ENCODE peak calls at places on chromosomes 4 and X, in nine cellular contexts. D is adrenal gland, Q is upper lobe of right lung, K is endothelial cell of umbilical vein, Z is ovary, C is IMR-90, J is HCT116, N is fibroblast of lung, E is heart left ventricle. M is an unnamed sample.
A peak's percentile ranks its signal among the peaks of the same experiment; 100 is the strongest.

GRCh38 chrX:135981662-135982061 is 3.6 kb upstream of the SLC9A6 start:
- DNase-seq in D (no peak), Q (no peak), K (no peak), Z (no peak), C (no peak), J (no peak), N (peak; percentile 18), E (no peak), M (no peak)

GRCh38 chr4:73606465-73606974 is 13.7 kb downstream of the RASSF6 start:
- DNase-seq in D (no peak), Q (no peak), K (no peak), Z (no peak), C (no peak), J (no peak), N (no peak), E (no peak), M (no peak)

GRCh38 chrX:37716502-37717068 is 31.0 kb downstream of the XK start:
- DNase-seq in D (no peak), Q (no peak), K (no peak), Z (no peak), C (no peak), J (no peak), N (no peak), E (no peak), M (no peak)

GRCh38 chr4:6716958-6717655 is 1.1 kb downstream of the BLOC1S4 start:
- DNase-seq in D (no peak), Q (no peak), K (no peak), Z (no peak), C (peak; percentile 34), J (no peak), N (no peak), E (no peak), M (no peak)

GRCh38 chrX:16312761-16313623 is 145.7 kb downstream of the MAGEB17 start:
- DNase-seq in D (no peak), Q (no peak), K (no peak), Z (no peak), C (no peak), J (no peak), N (no peak), E (no peak), M (no peak)

GRCh38 chrX:7771788-7772438 is 71.1 kb upstream of the VCX start:
- DNase-seq in D (no peak), Q (no peak), K (no peak), Z (no peak), C (no peak), J (no peak), N (no peak), E (no peak), M (no peak)

GRCh38 chr4:105140684-105141490 is 5.8 kb upstream of the TET2 start:
- DNase-seq in D (peak; percentile 47), Q (no peak), K (peak; percentile 50), Z (no peak), C (no peak), J (no peak), N (peak; percentile 48), E (no peak), M (peak; percentile 47)

GRCh38 chrX:153779891-153780677 is 757 bp upstream of the SRPK3 start:
- DNase-seq in D (no peak), Q (no peak), K (no peak), Z (no peak), C (no peak), J (no peak), N (no peak), E (peak; percentile 15), M (no peak)

GRCh38 chr4:75545526-75545925 is 10.3 kb upstream of the ODAPH start:
- DNase-seq in D (no peak), Q (no peak), K (no peak), Z (no peak), C (peak; percentile 65), J (no peak), N (no peak), E (no peak), M (no peak)

GRCh38 chr4:138910914-138911336 is 104.7 kb upstream of the NOCT start:
- DNase-seq in D (peak; percentile 57), Q (peak; percentile 71), K (peak; percentile 99), Z (peak; percentile 19), C (peak; percentile 86), J (no peak), N (peak; percentile 90), E (peak; percentile 79), M (no peak)

GRCh38 chrX:63250253-63250868 is 100.8 kb downstream of the SPIN4 start:
- DNase-seq in D (peak; percentile 51), Q (no peak), K (peak; percentile 72), Z (no peak), C (peak; percentile 85), J (peak; percentile 69), N (peak; percentile 80), E (no peak), M (peak; percentile 72)

GRCh38 chr4:2288051-2288541 is 26.2 kb upstream of the MXD4 start:
- DNase-seq in D (no peak), Q (peak; percentile 50), K (no peak), Z (no peak), C (no peak), J (no peak), N (no peak), E (peak; percentile 42), M (no peak)

GRCh38 chrX:45771560-45772340 is 571.1 kb upstream of the DIPK2B start:
- DNase-seq in D (peak; percentile 29), Q (peak; percentile 67), K (peak; percentile 80), Z (no peak), C (peak; percentile 80), J (no peak), N (peak; percentile 81), E (peak; percentile 57), M (peak; percentile 73)

GRCh38 chr4:79273918-79274317 is 51.9 kb downstream of the NAA11 start:
- DNase-seq in D (no peak), Q (no peak), K (no peak), Z (no peak), C (no peak), J (no peak), N (peak; percentile 15), E (no peak), M (no peak)

GRCh38 chrX:53072418-53073114 is 9.6 kb upstream of the TSPYL2 start:
- DNase-seq in D (no peak), Q (no peak), K (no peak), Z (no peak), C (no peak), J (no peak), N (no peak), E (no peak), M (no peak)

GRCh38 chrX:54695816-54696487 is 102.1 kb downstream of the ITIH6 start:
- DNase-seq in D (no peak), Q (no peak), K (no peak), Z (no peak), C (no peak), J (no peak), N (no peak), E (no peak), M (no peak)

GRCh38 chrX:110944323-110944761 is 148.7 kb upstream of the CHRDL1 start:
- DNase-seq in D (no peak), Q (no peak), K (no peak), Z (peak; percentile 10), C (no peak), J (no peak), N (no peak), E (peak; percentile 51), M (no peak)

GRCh38 chrX:101009086-101009485 is 39.6 kb downstream of the ARL13A start:
- DNase-seq in D (no peak), Q (no peak), K (peak; percentile 5), Z (no peak), C (peak; percentile 58), J (no peak), N (peak; percentile 18), E (no peak), M (no peak)

GRCh38 chr4:84573738-84574720 is 8.9 kb upstream of the CDS1 start:
- DNase-seq in D (no peak), Q (no peak), K (no peak), Z (no peak), C (no peak), J (no peak), N (no peak), E (no peak), M (no peak)

GRCh38 chr4:114417214-114417613 is 181.4 kb upstream of the UGT8 start:
- DNase-seq in D (no peak), Q (no peak), K (no peak), Z (no peak), C (no peak), J (peak; percentile 10), N (no peak), E (no peak), M (peak; percentile 14)
- TF ChIP-seq CTCF in D (no peak), Q (no peak), K (no peak), Z (no peak), C (no peak), J (peak; percentile 23), N (no peak), E (no peak), M (peak; percentile 29)

DNA sequence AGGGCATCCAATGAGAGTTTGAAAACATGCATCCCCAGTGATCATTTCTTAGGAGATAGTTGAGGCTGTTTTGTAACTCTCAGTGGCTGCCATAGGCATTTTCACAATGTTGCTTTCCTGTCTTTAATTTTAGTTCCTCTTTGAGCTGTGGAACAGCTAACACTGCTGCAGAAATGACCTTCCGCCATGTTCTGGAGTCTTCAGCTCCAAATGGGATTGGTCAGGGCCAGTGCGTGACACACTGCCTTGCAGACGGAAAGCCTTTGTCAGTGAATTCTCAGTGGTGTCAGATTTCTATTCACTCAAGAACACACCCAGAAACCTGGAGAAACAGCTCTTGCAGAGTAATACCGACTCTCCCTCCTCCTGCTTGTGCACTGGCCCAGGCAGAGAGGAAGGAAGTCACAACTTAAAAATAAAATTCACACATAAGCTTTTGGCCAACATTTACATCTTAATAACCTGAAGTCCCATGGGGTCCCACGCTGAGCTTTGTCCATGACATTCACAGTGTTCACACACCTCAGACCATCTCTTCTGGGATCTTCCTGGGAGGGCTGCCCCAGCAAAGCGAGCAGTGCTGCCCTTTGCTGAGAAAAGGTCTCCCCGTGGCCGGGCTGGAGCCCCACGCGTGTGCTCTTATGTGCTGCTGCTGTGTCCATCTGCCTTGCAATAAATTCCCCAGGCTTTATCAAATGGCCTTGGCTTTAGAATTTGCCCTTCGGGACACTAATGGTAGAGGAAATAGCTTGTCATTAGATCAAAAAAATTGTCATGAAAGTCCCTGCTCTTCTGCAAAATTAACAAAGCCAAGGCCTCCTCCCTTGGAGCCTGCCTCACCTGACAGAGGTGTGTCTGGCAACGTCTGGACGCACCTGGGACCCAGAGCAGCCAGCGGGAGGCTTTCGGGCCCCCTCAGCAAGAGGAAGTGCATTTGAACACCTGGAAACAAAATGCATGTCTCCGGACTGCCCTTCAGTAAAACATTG is 126.8 kb downstream of the IRF2 start:
- DNase-seq in D (peak; percentile 93), Q (no peak), K (peak; percentile 47), Z (no peak), C (peak; percentile 68), J (no peak), N (peak; percentile 69), E (peak; percentile 62), M (peak; percentile 83)
- H3K4me1 ChIP-seq in D (peaks cover 73% of the 10 kb centered on the region), Q (peaks cover 50% of the 10 kb centered on the region), K (peaks cover 13% of the 10 kb centered on the region), Z (peaks cover 24% of the 10 kb centered on the region), C (peaks cover 26% of the 10 kb centered on the region), J (peaks cover 6% of the 10 kb centered on the region), N (peaks cover 3% of the 10 kb centered on the region), E (peaks cover 51% of the 10 kb centered on the region), M (peaks cover 32% of the 10 kb centered on the region)

GRCh38 chr4:68803013-68803412 is 12.8 kb upstream of the UGT2B10 start:
- DNase-seq in D (no peak), Q (no peak), K (no peak), Z (no peak), C (no peak), J (no peak), N (no peak), E (no peak), M (no peak)
- H3K27ac ChIP-seq in D (no peak overlapping the region), Q (no peak overlapping the region), K (no peak overlapping the region), Z (no peak overlapping the region), C (no peak overlapping the region), J (no peak overlapping the region), N (no peak overlapping the region), E (no peak overlapping the region), M (no peak overlapping the region)

GRCh38 chr4:20881658-20882057 is 181.4 kb downstream of the PACRGL start:
- DNase-seq in D (no peak), Q (no peak), K (no peak), Z (no peak), C (no peak), J (no peak), N (no peak), E (no peak), M (no peak)
- TF ChIP-seq CTCF in D (no peak), Q (no peak), K (no peak), Z (no peak), C (no peak), J (no peak), N (no peak), E (no peak), M (no peak)

M was measured in A673.